ENCODE peak calls at places on chromosomes 16 and 17, in seven cellular contexts. One of them, this sample, is unnamed.

GRCh38 chr17:61808442-61808841 is 54.9 kb downstream of the BRIP1 start:
- DNase-seq in dorsolateral prefrontal cortex: no peak
- DNase-seq in prostate gland: no peak
- DNase-seq in tibial artery: no peak
- DNase-seq in upper lobe of right lung: no peak
- DNase-seq in GM12878: no peak
- DNase-seq in heart right ventricle: no peak
- DNase-seq in this sample: no peak

GRCh38 chr16:70646260-70647241 is at the start of gene IL34:
- DNase-seq in upper lobe of right lung: no peak
- DNase-seq in dorsolateral prefrontal cortex: no peak
- DNase-seq in prostate gland: no peak
- DNase-seq in GM12878: no peak
- DNase-seq in tibial artery: no peak
- DNase-seq in heart right ventricle: no peak
- DNase-seq in this sample: no peak

GRCh38 chr17:35932576-35932975 is 2.0 kb upstream of the RDM1 start:
- DNase-seq in tibial artery: no peak
- DNase-seq in dorsolateral prefrontal cortex: no peak
- DNase-seq in upper lobe of right lung: no peak
- DNase-seq in prostate gland: no peak
- DNase-seq in heart right ventricle: no peak
- DNase-seq in GM12878: no peak
- DNase-seq in this sample: no peak

GRCh38 chr17:51161541-51161940 is 4.7 kb upstream of the NME2 start:
- DNase-seq in tibial artery: no peak
- DNase-seq in prostate gland: no peak
- DNase-seq in heart right ventricle: no peak
- DNase-seq in GM12878: no peak
- DNase-seq in dorsolateral prefrontal cortex: no peak
- DNase-seq in upper lobe of right lung: peak; percentile 30
- DNase-seq in this sample: no peak

GRCh38 chr17:30576326-30576861 is 99.2 kb downstream of the GOSR1 start:
- DNase-seq in upper lobe of right lung: peak; percentile 46
- DNase-seq in dorsolateral prefrontal cortex: no peak
- DNase-seq in heart right ventricle: no peak
- DNase-seq in prostate gland: no peak
- DNase-seq in tibial artery: no peak
- DNase-seq in GM12878: no peak
- DNase-seq in this sample: no peak

GRCh38 chr17:72434581-72434980 is 313.8 kb downstream of the SOX9 start:
- DNase-seq in dorsolateral prefrontal cortex: no peak
- DNase-seq in GM12878: no peak
- DNase-seq in heart right ventricle: no peak
- DNase-seq in upper lobe of right lung: no peak
- DNase-seq in tibial artery: no peak
- DNase-seq in prostate gland: no peak
- DNase-seq in this sample: no peak

GRCh38 chr17:62998665-62999393 is 32.8 kb downstream of the TANC2 start:
- DNase-seq in dorsolateral prefrontal cortex: no peak
- DNase-seq in upper lobe of right lung: no peak
- DNase-seq in tibial artery: no peak
- DNase-seq in GM12878: no peak
- DNase-seq in prostate gland: no peak
- DNase-seq in heart right ventricle: no peak
- DNase-seq in this sample: no peak

GRCh38 chr16:4505356-4506153 is 29.4 kb downstream of the HMOX2 start:
- DNase-seq in tibial artery: no peak
- DNase-seq in dorsolateral prefrontal cortex: no peak
- DNase-seq in prostate gland: no peak
- DNase-seq in GM12878: peak; percentile 70
- DNase-seq in heart right ventricle: no peak
- DNase-seq in upper lobe of right lung: no peak
- DNase-seq in this sample: no peak

GRCh38 chr17:82036634-82037112 is 824 bp downstream of the DCXR start:
- DNase-seq in GM12878: no peak
- DNase-seq in dorsolateral prefrontal cortex: no peak
- DNase-seq in heart right ventricle: no peak
- DNase-seq in prostate gland: no peak
- DNase-seq in tibial artery: no peak
- DNase-seq in upper lobe of right lung: no peak
- DNase-seq in this sample: no peak

GRCh38 chr16:67873435-67874146 is 739 bp downstream of the EDC4 start:
- DNase-seq in prostate gland: no peak
- DNase-seq in tibial artery: no peak
- DNase-seq in GM12878: no peak
- DNase-seq in dorsolateral prefrontal cortex: no peak
- DNase-seq in heart right ventricle: no peak
- DNase-seq in upper lobe of right lung: no peak
- DNase-seq in this sample: no peak

GRCh38 chr16:85607331-85607765 is 5.8 kb upstream of the GSE1 start:
- DNase-seq in upper lobe of right lung: no peak
- DNase-seq in heart right ventricle: no peak
- DNase-seq in GM12878: no peak
- DNase-seq in tibial artery: no peak
- DNase-seq in prostate gland: no peak
- DNase-seq in dorsolateral prefrontal cortex: no peak
- DNase-seq in this sample: no peak

GRCh38 chr17:913207-913606 is 66.4 kb downstream of the NXN start:
- DNase-seq in upper lobe of right lung: no peak
- DNase-seq in heart right ventricle: no peak
- DNase-seq in dorsolateral prefrontal cortex: no peak
- DNase-seq in prostate gland: no peak
- DNase-seq in tibial artery: no peak
- DNase-seq in GM12878: no peak
- DNase-seq in this sample: no peak

GRCh38 chr16:49274936-49275730 is 6.5 kb downstream of the CBLN1 start:
- DNase-seq in tibial artery: no peak
- DNase-seq in prostate gland: no peak
- DNase-seq in heart right ventricle: no peak
- DNase-seq in upper lobe of right lung: no peak
- DNase-seq in dorsolateral prefrontal cortex: no peak
- DNase-seq in GM12878: no peak
- DNase-seq in this sample: peak; percentile 58

GRCh38 chr16:47731252-47731651 is 270.1 kb downstream of the PHKB start:
- DNase-seq in tibial artery: no peak
- DNase-seq in prostate gland: no peak
- DNase-seq in GM12878: no peak
- DNase-seq in dorsolateral prefrontal cortex: no peak
- DNase-seq in upper lobe of right lung: no peak
- DNase-seq in heart right ventricle: no peak
- DNase-seq in this sample: no peak

GRCh38 chr17:63249256-63250006 is 196.7 kb downstream of the CYB561 start:
- DNase-seq in GM12878: no peak
- DNase-seq in upper lobe of right lung: no peak
- DNase-seq in tibial artery: no peak
- DNase-seq in heart right ventricle: no peak
- DNase-seq in prostate gland: no peak
- DNase-seq in dorsolateral prefrontal cortex: no peak
- DNase-seq in this sample: no peak

GRCh38 chr17:60390881-60391418 is 983 bp downstream of the USP32 start:
- DNase-seq in upper lobe of right lung: no peak
- DNase-seq in dorsolateral prefrontal cortex: peak; percentile 37
- DNase-seq in prostate gland: peak; percentile 29
- DNase-seq in heart right ventricle: no peak
- DNase-seq in GM12878: no peak
- DNase-seq in tibial artery: no peak
- DNase-seq in this sample: no peak

GRCh38 chr17:13539421-13539820 is 62.3 kb downstream of the HS3ST3A1 start:
- DNase-seq in GM12878: no peak
- DNase-seq in prostate gland: no peak
- DNase-seq in dorsolateral prefrontal cortex: no peak
- DNase-seq in tibial artery: no peak
- DNase-seq in heart right ventricle: no peak
- DNase-seq in upper lobe of right lung: no peak
- DNase-seq in this sample: no peak

DNA sequence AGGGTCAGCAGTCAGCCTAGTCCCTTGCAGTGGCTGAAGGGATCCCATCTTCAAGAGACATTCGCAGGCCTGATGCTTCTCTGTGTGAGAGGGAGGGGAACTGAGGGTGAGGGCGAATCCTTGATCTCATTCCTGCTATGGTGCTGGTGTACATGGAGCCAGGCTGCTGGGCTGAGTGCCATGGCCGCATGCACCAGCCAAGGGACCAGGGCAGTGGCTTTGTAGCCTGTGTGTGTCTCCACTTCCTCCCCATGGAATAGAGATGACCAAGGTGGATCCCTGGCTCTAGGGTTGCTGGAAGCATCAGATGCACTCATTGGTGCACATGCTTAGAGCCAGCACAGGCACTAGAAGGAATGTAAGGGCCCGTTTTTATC is 195.0 kb downstream of the FOXL1 start:
- DNase-seq in upper lobe of right lung: no peak
- DNase-seq in tibial artery: peak; percentile 61
- DNase-seq in GM12878: no peak
- DNase-seq in dorsolateral prefrontal cortex: no peak
- DNase-seq in prostate gland: no peak
- DNase-seq in heart right ventricle: no peak
- DNase-seq in this sample: no peak
- H3K27me3 ChIP-seq in upper lobe of right lung: peaks cover 13% of the 10 kb centered on the region
- H3K27me3 ChIP-seq in tibial artery: no peaks in the 10 kb centered on the region
- H3K27me3 ChIP-seq in GM12878: peaks cover 2% of the 10 kb centered on the region
- H3K27me3 ChIP-seq in dorsolateral prefrontal cortex: peaks cover 34% of the 10 kb centered on the region
- H3K27me3 ChIP-seq in prostate gland: no peaks in the 10 kb centered on the region
- H3K27me3 ChIP-seq in heart right ventricle: peaks cover 43% of the 10 kb centered on the region
- H3K27me3 ChIP-seq in this sample: no peaks in the 10 kb centered on the region

DNA sequence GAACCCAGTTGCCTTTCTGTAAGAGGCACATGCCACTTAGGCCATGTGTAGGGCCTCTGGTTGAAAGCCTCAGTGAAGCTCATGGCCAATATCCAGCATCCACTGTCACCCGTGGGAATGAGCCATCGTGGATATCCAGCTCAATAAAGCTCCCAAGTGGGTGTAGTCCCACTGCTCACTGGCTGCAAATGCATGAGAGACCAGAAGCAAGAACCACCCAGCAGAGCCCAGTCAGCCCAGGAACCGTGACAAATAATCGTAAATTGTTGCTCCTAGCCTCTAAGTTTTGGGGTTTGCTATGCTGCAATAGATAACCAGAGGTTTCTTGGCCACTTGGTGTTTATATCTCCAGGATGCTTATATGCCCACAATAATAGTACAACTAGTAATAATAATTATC is 33.7 kb downstream of the GPR139 start:
- DNase-seq in GM12878: no peak
- DNase-seq in dorsolateral prefrontal cortex: no peak
- DNase-seq in prostate gland: no peak
- DNase-seq in tibial artery: no peak
- DNase-seq in heart right ventricle: no peak
- DNase-seq in upper lobe of right lung: no peak
- DNase-seq in this sample: no peak
- H3K27me3 ChIP-seq in GM12878: no peaks in the 10 kb centered on the region
- H3K27me3 ChIP-seq in dorsolateral prefrontal cortex: peaks cover 11% of the 10 kb centered on the region
- H3K27me3 ChIP-seq in prostate gland: no peaks in the 10 kb centered on the region
- H3K27me3 ChIP-seq in tibial artery: no peaks in the 10 kb centered on the region
- H3K27me3 ChIP-seq in heart right ventricle: peaks cover 16% of the 10 kb centered on the region
- H3K27me3 ChIP-seq in upper lobe of right lung: no peaks in the 10 kb centered on the region
- H3K27me3 ChIP-seq in this sample: peaks cover 3% of the 10 kb centered on the region

DNA sequence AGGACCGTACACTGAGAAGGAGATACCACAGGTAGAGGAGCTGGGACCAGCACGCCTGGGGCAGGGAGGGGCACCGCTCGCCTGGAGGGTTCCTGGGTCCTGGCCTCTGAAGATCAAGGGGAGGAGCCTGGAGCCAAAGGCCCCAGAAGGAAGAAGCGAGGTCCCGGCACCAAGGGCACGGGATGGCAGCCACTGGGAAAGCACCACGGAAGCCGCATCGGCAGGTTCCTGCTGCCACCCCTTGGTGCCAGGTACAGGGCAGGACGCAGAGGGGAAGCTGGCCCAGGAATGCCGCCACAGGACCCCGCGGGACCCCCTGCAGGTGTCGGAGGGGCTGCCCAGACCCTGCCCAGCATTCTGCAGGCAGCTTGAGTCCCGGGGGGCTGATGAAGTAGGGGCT is 42.5 kb upstream of the CBFA2T3 start:
- DNase-seq in GM12878: no peak
- DNase-seq in upper lobe of right lung: no peak
- DNase-seq in tibial artery: no peak
- DNase-seq in dorsolateral prefrontal cortex: no peak
- DNase-seq in prostate gland: no peak
- DNase-seq in heart right ventricle: no peak
- DNase-seq in this sample: peak; percentile 9
- H3K27me3 ChIP-seq in GM12878: no peaks in the 10 kb centered on the region
- H3K27me3 ChIP-seq in upper lobe of right lung: peaks cover 7% of the 10 kb centered on the region
- H3K27me3 ChIP-seq in tibial artery: peaks cover 61% of the 10 kb centered on the region
- H3K27me3 ChIP-seq in dorsolateral prefrontal cortex: peaks cover 36% of the 10 kb centered on the region
- H3K27me3 ChIP-seq in prostate gland: peaks cover 7% of the 10 kb centered on the region
- H3K27me3 ChIP-seq in heart right ventricle: peaks cover 51% of the 10 kb centered on the region
- H3K27me3 ChIP-seq in this sample: no peaks in the 10 kb centered on the region

GRCh38 chr16:83808573-83809014 is 816 bp downstream of the HSBP1 start:
- DNase-seq in tibial artery: no peak
- DNase-seq in upper lobe of right lung: no peak
- DNase-seq in GM12878: no peak
- DNase-seq in heart right ventricle: no peak
- DNase-seq in dorsolateral prefrontal cortex: no peak
- DNase-seq in prostate gland: no peak
- DNase-seq in this sample: no peak
- H3K27me3 ChIP-seq in tibial artery: no peaks in the 10 kb centered on the region
- H3K27me3 ChIP-seq in upper lobe of right lung: no peaks in the 10 kb centered on the region
- H3K27me3 ChIP-seq in GM12878: no peaks in the 10 kb centered on the region
- H3K27me3 ChIP-seq in heart right ventricle: no peaks in the 10 kb centered on the region
- H3K27me3 ChIP-seq in dorsolateral prefrontal cortex: no peaks in the 10 kb centered on the region
- H3K27me3 ChIP-seq in prostate gland: no peaks in the 10 kb centered on the region
- H3K27me3 ChIP-seq in this sample: no peaks in the 10 kb centered on the region